ENCODE peak calls at places on chromosomes 2 and 18, in four cellular contexts. L is GM12878, Q is SK-N-SH, I is K562. W is an unnamed sample. For H3K4me1, the result is how much of the 10 kb centered on the place peaks cover.

GRCh38 chr2:228245601-228246000 is 64.1 kb upstream of the SPHKAP start:
- DNase-seq in L (no peak), Q (no peak), I (no peak), W (no peak)

GRCh38 chr2:166088634-166089033 is 39.2 kb downstream of the SCN1A start:
- DNase-seq in I (no peak), L (no peak), Q (no peak), W (no peak)

GRCh38 chr2:105926960-105927678 is 182.4 kb downstream of the NCK2 start:
- DNase-seq in I (no peak), L (no peak), Q (no peak), W (no peak)

GRCh38 chr18:13726972-13727331 is 479 bp downstream of the RNMT start:
- DNase-seq in I (no peak), L (no peak), Q (no peak), W (peak)

GRCh38 chr18:24023185-24023814 is 8.7 kb downstream of the TTC39C start:
- DNase-seq in L (no peak), I (no peak), Q (peak), W (no peak)

GRCh38 chr2:159525012-159525411 is 91.3 kb downstream of the BAZ2B start:
- DNase-seq in I (no peak), Q (no peak), L (no peak), W (no peak)

GRCh38 chr2:7951001-7951400 is 730.9 kb upstream of the ID2 start:
- DNase-seq in L (no peak), I (no peak), Q (peak), W (no peak)

GRCh38 chr18:7117390-7118355 is at the start of gene LAMA1:
- DNase-seq in I (no peak), Q (peak), L (no peak), W (no peak)

GRCh38 chr2:23488584-23488983 is 103.6 kb downstream of the KLHL29 start:
- DNase-seq in L (no peak), I (no peak), Q (no peak), W (no peak)

GRCh38 chr18:31203086-31203793 is 40.6 kb upstream of the DSC1 start:
- DNase-seq in L (no peak), Q (no peak), I (no peak), W (no peak)

GRCh38 chr18:12318334-12318697 is 10.3 kb downstream of the TUBB6 start:
- DNase-seq in Q (no peak), I (no peak), L (no peak), W (no peak)

GRCh38 chr18:58578835-58579560 is 49.9 kb downstream of the ALPK2 start:
- DNase-seq in I (no peak), L (no peak), Q (no peak), W (peak)

GRCh38 chr2:179107737-179108136 is 57.8 kb upstream of the CCDC141 start:
- DNase-seq in L (no peak), I (no peak), Q (no peak), W (no peak)

GRCh38 chr2:27096748-27097297 is 10.3 kb downstream of the KHK start:
- DNase-seq in Q (peak), L (no peak), I (no peak), W (no peak)

GRCh38 chr2:133326651-133327397 is 241.4 kb downstream of the NCKAP5 start:
- DNase-seq in I (no peak), Q (no peak), L (no peak), W (peak)

GRCh38 chr18:59455728-59456276 is 96.7 kb upstream of the LMAN1 start:
- DNase-seq in L (no peak), I (no peak), Q (no peak), W (no peak)

GRCh38 chr2:207683438-207683837 is 28.0 kb upstream of the CCNYL1 start:
- DNase-seq in Q (no peak), I (no peak), L (no peak), W (no peak)

GRCh38 chr18:2895391-2895790 is 48.6 kb downstream of the EMILIN2 start:
- DNase-seq in L (no peak), Q (no peak), I (no peak), W (no peak)

GRCh38 chr2:215356948-215357461 is 45.1 kb downstream of the ATIC start:
- DNase-seq in I (no peak), L (no peak), Q (no peak), W (no peak)

GRCh38 chr2:62642429-62643099 is 62.9 kb upstream of the EHBP1 start:
- DNase-seq in L (no peak), I (no peak), Q (no peak), W (no peak)

GRCh38 chr2:65377556-65378307 is 54.7 kb downstream of the SPRED2 start:
- DNase-seq in I (peak), L (no peak), Q (no peak), W (no peak)

GRCh38 chr2:18987592-18988073 is 370.8 kb downstream of the OSR1 start:
- DNase-seq in Q (no peak), L (no peak), I (no peak), W (peak)
- TF ChIP-seq MAX in Q (peak), L (no peak), I (no peak), W (peak)

DNA sequence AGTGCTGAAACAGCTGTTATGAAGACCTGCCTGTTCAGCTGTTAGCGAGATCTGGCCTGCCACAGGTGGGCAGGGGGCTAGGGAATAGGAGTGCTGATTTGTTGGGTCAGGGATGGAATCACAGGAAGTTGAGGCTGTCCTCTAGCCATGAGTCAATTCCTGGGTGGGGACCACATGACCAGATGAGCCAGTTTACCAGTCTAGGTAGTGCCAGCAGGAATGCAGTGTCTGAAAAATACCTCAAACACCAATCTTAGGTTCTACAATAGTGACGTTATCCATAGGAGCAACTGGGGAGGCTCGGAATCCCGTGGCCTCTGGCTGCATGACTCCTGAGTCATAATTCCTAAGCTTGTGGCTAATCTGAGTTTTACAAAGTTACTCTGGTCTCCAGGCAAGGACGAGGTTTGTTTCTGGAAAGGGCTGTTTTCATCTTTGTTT is 44.9 kb downstream of the DYSF start:
- DNase-seq in L (no peak), I (no peak), Q (no peak), W (peak)
- TF ChIP-seq RCOR1 in L (no peak), I (no peak), Q (no peak), W (no peak)

GRCh38 chr18:54613174-54613573 is 22.1 kb downstream of the DYNAP start:
- DNase-seq in Q (no peak), I (no peak), L (no peak), W (no peak)
- H3K4me1 ChIP-seq in Q (under half), I (under half), L (under half), W (under half)

GRCh38 chr2:238956676-238957075 is 108.8 kb downstream of the TWIST2 start:
- DNase-seq in Q (no peak), I (no peak), L (no peak), W (no peak)
- TF ChIP-seq MAX in Q (no peak), I (no peak), L (no peak), W (no peak)

GRCh38 chr2:67612576-67612981 is 215.4 kb downstream of the ETAA1 start:
- DNase-seq in I (no peak), L (no peak), Q (no peak), W (no peak)

GRCh38 chr2:67616749-67617148 is 219.6 kb downstream of the ETAA1 start:
- DNase-seq in L (peak), I (no peak), Q (peak), W (no peak)

GRCh38 chr2:67619204-67619603 is 222.1 kb downstream of the ETAA1 start:
- DNase-seq in I (no peak), L (no peak), Q (no peak), W (no peak)

GRCh38 chr2:67613227-67613626 is 216.1 kb downstream of the ETAA1 start:
- DNase-seq in Q (no peak), L (no peak), I (no peak), W (no peak)
- TF ChIP-seq RCOR1 in Q (no peak), L (no peak), I (no peak), W (no peak)

GRCh38 chr2:43344911-43345373 is 118.5 kb upstream of the ZFP36L2 start:
- DNase-seq in Q (peak), I (no peak), L (no peak), W (no peak)
- H3K4me1 ChIP-seq in Q (half or more), I (under half), L (under half), W (under half)

GRCh38 chr18:55323051-55323994 is 264.7 kb downstream of the TCF4 start:
- DNase-seq in I (no peak), L (no peak), Q (no peak), W (no peak)
- TF ChIP-seq MAX in I (no peak), L (no peak), Q (no peak), W (no peak)